ENCODE peak calls at places on chromosomes 11 and 22, in ten cellular contexts. One of them, this sample, is unnamed.

GRCh38 chr22:40560551-40560950 is 76.0 kb downstream of the MRTFA start:
- DNase-seq in GM23248: peak
- DNase-seq in iPS DF 6.9: no peak
- DNase-seq in lower lobe of right lung: no peak
- DNase-seq in upper lobe of right lung: no peak
- DNase-seq in stomach: no peak
- DNase-seq in uterus: no peak
- DNase-seq in left ventricle myocardium inferior: no peak
- DNase-seq in heart right ventricle: no peak
- DNase-seq in neuronal stem cell: no peak
- DNase-seq in this sample: no peak

GRCh38 chr11:27698872-27699241 is 1.4 kb downstream of the BDNF start:
- DNase-seq in left ventricle myocardium inferior: peak
- DNase-seq in lower lobe of right lung: peak
- DNase-seq in stomach: peak
- DNase-seq in neuronal stem cell: peak
- DNase-seq in uterus: peak
- DNase-seq in upper lobe of right lung: peak
- DNase-seq in GM23248: peak
- DNase-seq in iPS DF 6.9: no peak
- DNase-seq in heart right ventricle: peak
- DNase-seq in this sample: peak

GRCh38 chr11:69449320-69450063 is 32.0 kb upstream of the LINC01488 start:
- DNase-seq in neuronal stem cell: no peak
- DNase-seq in stomach: peak
- DNase-seq in upper lobe of right lung: no peak
- DNase-seq in iPS DF 6.9: no peak
- DNase-seq in uterus: peak
- DNase-seq in left ventricle myocardium inferior: peak
- DNase-seq in lower lobe of right lung: peak
- DNase-seq in GM23248: no peak
- DNase-seq in heart right ventricle: peak
- DNase-seq in this sample: peak

GRCh38 chr11:21511835-21512440 is 680.9 kb upstream of the ANO5 start:
- DNase-seq in heart right ventricle: peak
- DNase-seq in iPS DF 6.9: peak
- DNase-seq in upper lobe of right lung: peak
- DNase-seq in stomach: peak
- DNase-seq in lower lobe of right lung: peak
- DNase-seq in neuronal stem cell: peak
- DNase-seq in GM23248: peak
- DNase-seq in left ventricle myocardium inferior: peak
- DNase-seq in uterus: no peak
- DNase-seq in this sample: peak

GRCh38 chr22:47114813-47115517 is 352.5 kb downstream of the TBC1D22A start:
- DNase-seq in stomach: no peak
- DNase-seq in iPS DF 6.9: no peak
- DNase-seq in heart right ventricle: no peak
- DNase-seq in left ventricle myocardium inferior: no peak
- DNase-seq in uterus: no peak
- DNase-seq in neuronal stem cell: no peak
- DNase-seq in upper lobe of right lung: no peak
- DNase-seq in GM23248: no peak
- DNase-seq in lower lobe of right lung: no peak
- DNase-seq in this sample: no peak

GRCh38 chr22:46750530-46750800 is 12.0 kb upstream of the TBC1D22A start:
- DNase-seq in upper lobe of right lung: no peak
- DNase-seq in neuronal stem cell: no peak
- DNase-seq in heart right ventricle: no peak
- DNase-seq in uterus: no peak
- DNase-seq in iPS DF 6.9: no peak
- DNase-seq in left ventricle myocardium inferior: no peak
- DNase-seq in GM23248: no peak
- DNase-seq in lower lobe of right lung: no peak
- DNase-seq in stomach: no peak
- DNase-seq in this sample: no peak

GRCh38 chr11:86459682-86460460 is 85.2 kb downstream of the CCDC81 start:
- DNase-seq in neuronal stem cell: no peak
- DNase-seq in stomach: peak
- DNase-seq in GM23248: peak
- DNase-seq in left ventricle myocardium inferior: peak
- DNase-seq in lower lobe of right lung: peak
- DNase-seq in iPS DF 6.9: no peak
- DNase-seq in upper lobe of right lung: no peak
- DNase-seq in uterus: peak
- DNase-seq in heart right ventricle: peak
- DNase-seq in this sample: peak

GRCh38 chr11:111336582-111337256 is 38.4 kb downstream of the POU2AF3 start:
- DNase-seq in uterus: no peak
- DNase-seq in lower lobe of right lung: no peak
- DNase-seq in GM23248: peak
- DNase-seq in neuronal stem cell: no peak
- DNase-seq in left ventricle myocardium inferior: no peak
- DNase-seq in stomach: no peak
- DNase-seq in heart right ventricle: no peak
- DNase-seq in iPS DF 6.9: no peak
- DNase-seq in upper lobe of right lung: no peak
- DNase-seq in this sample: no peak

GRCh38 chr11:927871-928270 is 2.2 kb downstream of the AP2A2 start:
- DNase-seq in GM23248: no peak
- DNase-seq in uterus: no peak
- DNase-seq in stomach: no peak
- DNase-seq in neuronal stem cell: no peak
- DNase-seq in heart right ventricle: no peak
- DNase-seq in left ventricle myocardium inferior: no peak
- DNase-seq in lower lobe of right lung: no peak
- DNase-seq in upper lobe of right lung: no peak
- DNase-seq in iPS DF 6.9: no peak
- DNase-seq in this sample: no peak

GRCh38 chr11:112972399-112973115 is 11.3 kb downstream of the NCAM1 start:
- DNase-seq in iPS DF 6.9: no peak
- DNase-seq in left ventricle myocardium inferior: no peak
- DNase-seq in uterus: no peak
- DNase-seq in GM23248: no peak
- DNase-seq in upper lobe of right lung: no peak
- DNase-seq in neuronal stem cell: no peak
- DNase-seq in stomach: no peak
- DNase-seq in lower lobe of right lung: no peak
- DNase-seq in heart right ventricle: no peak
- DNase-seq in this sample: no peak

GRCh38 chr22:25134028-25134427 is 65.6 kb upstream of the CRYBB3 start:
- DNase-seq in stomach: peak
- DNase-seq in heart right ventricle: no peak
- DNase-seq in GM23248: no peak
- DNase-seq in iPS DF 6.9: no peak
- DNase-seq in upper lobe of right lung: no peak
- DNase-seq in lower lobe of right lung: no peak
- DNase-seq in neuronal stem cell: no peak
- DNase-seq in uterus: no peak
- DNase-seq in left ventricle myocardium inferior: no peak
- DNase-seq in this sample: peak

GRCh38 chr11:47494996-47495855 is 46.3 kb upstream of the RAPSN start:
- DNase-seq in left ventricle myocardium inferior: no peak
- DNase-seq in heart right ventricle: no peak
- DNase-seq in stomach: no peak
- DNase-seq in neuronal stem cell: no peak
- DNase-seq in uterus: no peak
- DNase-seq in lower lobe of right lung: no peak
- DNase-seq in upper lobe of right lung: no peak
- DNase-seq in iPS DF 6.9: no peak
- DNase-seq in GM23248: peak
- DNase-seq in this sample: no peak

GRCh38 chr11:2903672-2904011 is 18.1 kb upstream of the CDKN1C start:
- DNase-seq in stomach: no peak
- DNase-seq in neuronal stem cell: no peak
- DNase-seq in uterus: no peak
- DNase-seq in heart right ventricle: no peak
- DNase-seq in left ventricle myocardium inferior: no peak
- DNase-seq in GM23248: no peak
- DNase-seq in lower lobe of right lung: no peak
- DNase-seq in upper lobe of right lung: no peak
- DNase-seq in iPS DF 6.9: no peak
- DNase-seq in this sample: no peak
- H3K4me3 ChIP-seq in stomach: no peak
- H3K4me3 ChIP-seq in neuronal stem cell: no peak
- H3K4me3 ChIP-seq in uterus: no peak
- H3K4me3 ChIP-seq in heart right ventricle: no peak
- H3K4me3 ChIP-seq in left ventricle myocardium inferior: no peak
- H3K4me3 ChIP-seq in GM23248: no peak
- H3K4me3 ChIP-seq in lower lobe of right lung: no peak
- H3K4me3 ChIP-seq in upper lobe of right lung: no peak
- H3K4me3 ChIP-seq in iPS DF 6.9: no peak
- H3K4me3 ChIP-seq in this sample: no peak

DNA sequence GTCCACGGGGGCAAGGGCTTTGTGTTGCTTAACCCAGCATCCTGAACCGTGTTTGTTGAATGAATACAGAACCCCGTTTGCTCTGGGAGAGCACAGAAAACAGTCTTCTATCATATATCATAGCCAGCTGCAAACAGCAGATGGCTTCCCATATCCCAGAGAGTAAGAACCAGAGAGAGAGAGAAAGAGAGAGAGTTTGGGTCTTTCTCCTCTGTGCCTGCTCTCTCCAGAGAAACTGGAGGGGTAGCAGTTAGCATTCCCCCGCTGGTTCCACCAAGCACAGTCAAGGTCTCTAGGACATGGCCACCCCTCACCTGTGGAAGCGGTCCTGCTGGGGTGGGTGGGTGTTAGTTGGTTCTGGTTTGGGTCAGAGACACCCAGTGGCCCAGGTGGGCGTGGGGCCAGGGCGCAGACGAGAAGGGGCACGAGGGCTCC is 487 bp upstream of the TIMP3 start:
- DNase-seq in neuronal stem cell: no peak
- DNase-seq in heart right ventricle: no peak
- DNase-seq in stomach: no peak
- DNase-seq in left ventricle myocardium inferior: no peak
- DNase-seq in upper lobe of right lung: no peak
- DNase-seq in uterus: no peak
- DNase-seq in GM23248: peak
- DNase-seq in lower lobe of right lung: no peak
- DNase-seq in iPS DF 6.9: no peak
- DNase-seq in this sample: no peak
- H3K4me3 ChIP-seq in neuronal stem cell: no peak
- H3K4me3 ChIP-seq in heart right ventricle: peak
- H3K4me3 ChIP-seq in stomach: peak
- H3K4me3 ChIP-seq in left ventricle myocardium inferior: peak
- H3K4me3 ChIP-seq in upper lobe of right lung: peak
- H3K4me3 ChIP-seq in uterus: peak
- H3K4me3 ChIP-seq in GM23248: peak
- H3K4me3 ChIP-seq in lower lobe of right lung: peak
- H3K4me3 ChIP-seq in iPS DF 6.9: peak
- H3K4me3 ChIP-seq in this sample: no peak

GRCh38 chr11:125123947-125124633 is 12.7 kb upstream of the TMEM218 start:
- DNase-seq in stomach: peak
- DNase-seq in upper lobe of right lung: peak
- DNase-seq in heart right ventricle: peak
- DNase-seq in uterus: peak
- DNase-seq in GM23248: peak
- DNase-seq in left ventricle myocardium inferior: peak
- DNase-seq in iPS DF 6.9: peak
- DNase-seq in neuronal stem cell: no peak
- DNase-seq in lower lobe of right lung: peak
- DNase-seq in this sample: peak
- H3K4me3 ChIP-seq in stomach: no peak
- H3K4me3 ChIP-seq in upper lobe of right lung: peak
- H3K4me3 ChIP-seq in heart right ventricle: no peak
- H3K4me3 ChIP-seq in uterus: no peak
- H3K4me3 ChIP-seq in GM23248: peak
- H3K4me3 ChIP-seq in left ventricle myocardium inferior: peak
- H3K4me3 ChIP-seq in iPS DF 6.9: no peak
- H3K4me3 ChIP-seq in neuronal stem cell: no peak
- H3K4me3 ChIP-seq in lower lobe of right lung: peak
- H3K4me3 ChIP-seq in this sample: no peak

DNA sequence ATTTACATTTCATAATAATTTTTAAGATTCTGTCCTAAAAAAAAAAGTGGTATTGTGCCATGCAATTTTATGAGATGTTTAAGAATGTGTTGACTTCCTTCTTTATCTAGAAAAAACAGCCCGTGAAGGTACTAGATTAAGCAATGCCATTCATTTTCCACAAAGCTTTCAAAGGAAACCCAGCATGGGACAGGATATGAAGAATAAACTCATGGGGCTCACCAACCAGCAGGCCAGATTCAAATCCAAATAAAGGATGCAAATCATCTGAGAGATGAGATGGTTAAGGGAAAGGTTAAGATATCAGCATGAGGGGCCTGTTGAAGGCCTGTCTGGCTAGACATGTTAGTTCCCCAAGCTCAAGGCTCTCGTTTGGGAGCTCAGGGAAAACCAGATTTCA is 199.1 kb downstream of the SWAP70 start:
- DNase-seq in heart right ventricle: no peak
- DNase-seq in upper lobe of right lung: no peak
- DNase-seq in lower lobe of right lung: no peak
- DNase-seq in neuronal stem cell: no peak
- DNase-seq in GM23248: no peak
- DNase-seq in uterus: no peak
- DNase-seq in left ventricle myocardium inferior: no peak
- DNase-seq in iPS DF 6.9: no peak
- DNase-seq in stomach: no peak
- DNase-seq in this sample: no peak
- H3K4me3 ChIP-seq in heart right ventricle: no peak
- H3K4me3 ChIP-seq in upper lobe of right lung: no peak
- H3K4me3 ChIP-seq in lower lobe of right lung: no peak
- H3K4me3 ChIP-seq in neuronal stem cell: no peak
- H3K4me3 ChIP-seq in GM23248: no peak
- H3K4me3 ChIP-seq in uterus: no peak
- H3K4me3 ChIP-seq in left ventricle myocardium inferior: no peak
- H3K4me3 ChIP-seq in iPS DF 6.9: no peak
- H3K4me3 ChIP-seq in stomach: no peak
- H3K4me3 ChIP-seq in this sample: no peak

GRCh38 chr11:119338318-119338890 is 2.3 kb downstream of the C1QTNF5 start:
- DNase-seq in heart right ventricle: no peak
- DNase-seq in neuronal stem cell: peak
- DNase-seq in lower lobe of right lung: peak
- DNase-seq in uterus: peak
- DNase-seq in iPS DF 6.9: no peak
- DNase-seq in upper lobe of right lung: peak
- DNase-seq in stomach: peak
- DNase-seq in left ventricle myocardium inferior: peak
- DNase-seq in GM23248: peak
- DNase-seq in this sample: peak
- H3K4me3 ChIP-seq in heart right ventricle: peak
- H3K4me3 ChIP-seq in neuronal stem cell: no peak
- H3K4me3 ChIP-seq in lower lobe of right lung: peak
- H3K4me3 ChIP-seq in uterus: no peak
- H3K4me3 ChIP-seq in iPS DF 6.9: peak
- H3K4me3 ChIP-seq in upper lobe of right lung: peak
- H3K4me3 ChIP-seq in stomach: peak
- H3K4me3 ChIP-seq in left ventricle myocardium inferior: peak
- H3K4me3 ChIP-seq in GM23248: peak
- H3K4me3 ChIP-seq in this sample: no peak

GRCh38 chr11:68117896-68118470 is 3.2 kb downstream of the CHKA start:
- DNase-seq in neuronal stem cell: no peak
- DNase-seq in uterus: no peak
- DNase-seq in lower lobe of right lung: no peak
- DNase-seq in left ventricle myocardium inferior: no peak
- DNase-seq in GM23248: no peak
- DNase-seq in iPS DF 6.9: no peak
- DNase-seq in heart right ventricle: no peak
- DNase-seq in upper lobe of right lung: no peak
- DNase-seq in stomach: no peak
- DNase-seq in this sample: no peak
- H3K4me3 ChIP-seq in neuronal stem cell: no peak
- H3K4me3 ChIP-seq in uterus: no peak
- H3K4me3 ChIP-seq in lower lobe of right lung: peak
- H3K4me3 ChIP-seq in left ventricle myocardium inferior: peak
- H3K4me3 ChIP-seq in GM23248: no peak
- H3K4me3 ChIP-seq in iPS DF 6.9: no peak
- H3K4me3 ChIP-seq in heart right ventricle: no peak
- H3K4me3 ChIP-seq in upper lobe of right lung: peak
- H3K4me3 ChIP-seq in stomach: peak
- H3K4me3 ChIP-seq in this sample: no peak